ENCODE peak calls at places on chromosomes 12 and 14, in four cellular contexts. T is kidney, A is aorta, S is psoas muscle. Q is an unnamed sample.

GRCh38 chr14:83290447-83290846 is 1756.8 kb upstream of the SEL1L start:
- DNase-seq in T (no peak), A (no peak), S (no peak), Q (no peak)

GRCh38 chr12:101051151-101051550 is 158.9 kb downstream of the SLC5A8 start:
- DNase-seq in T (no peak), A (no peak), S (no peak), Q (no peak)

GRCh38 chr14:74429221-74429691 is 3.2 kb upstream of the SYNDIG1L start:
- DNase-seq in T (no peak), A (no peak), S (no peak), Q (no peak)

GRCh38 chr14:97177016-97177415 is 379.8 kb downstream of the VRK1 start:
- DNase-seq in T (no peak), A (no peak), S (no peak), Q (no peak)

GRCh38 chr12:110585231-110585799 is 2.2 kb upstream of the PPTC7 start:
- DNase-seq in T (no peak), A (no peak), S (no peak), Q (no peak)

GRCh38 chr12:38392584-38393144 is 76.1 kb downstream of the ALG10B start:
- DNase-seq in T (no peak), A (no peak), S (no peak), Q (no peak)

GRCh38 chr14:99563749-99564129 is 40.3 kb downstream of the CCDC85C start:
- DNase-seq in T (no peak), A (no peak), S (no peak), Q (no peak)

GRCh38 chr12:47742253-47742825 is 16.3 kb downstream of the RAPGEF3 start:
- DNase-seq in T (peak; percentile 76), A (peak; percentile 90), S (no peak), Q (peak; percentile 61)

GRCh38 chr12:73352826-73353225 is 1080.7 kb downstream of the TRHDE start:
- DNase-seq in T (no peak), A (no peak), S (no peak), Q (no peak)

GRCh38 chr12:95977764-95978305 is 18.3 kb downstream of the HAL start:
- DNase-seq in T (no peak), A (no peak), S (no peak), Q (no peak)

GRCh38 chr12:79559591-79559990 is 131.2 kb downstream of the PAWR start:
- DNase-seq in T (no peak), A (no peak), S (no peak), Q (no peak)

GRCh38 chr14:51846631-51847488 is 13.6 kb upstream of the GNG2 start:
- DNase-seq in T (peak; percentile 78), A (no peak), S (peak; percentile 17), Q (peak; percentile 79)

GRCh38 chr12:57611116-57611809 is at the start of gene ARHGEF25:
- DNase-seq in T (peak; percentile 93), A (peak; percentile 95), S (peak; percentile 77), Q (peak; percentile 29)

GRCh38 chr14:105850853-105851581 is 324.6 kb downstream of the TMEM121 start:
- DNase-seq in T (peak; percentile 62), A (peak; percentile 62), S (no peak), Q (no peak)

GRCh38 chr14:105849933-105850626 is 323.7 kb downstream of the TMEM121 start:
- DNase-seq in T (no peak), A (no peak), S (no peak), Q (peak; percentile 4)

GRCh38 chr14:105852378-105853088 is 326.1 kb downstream of the TMEM121 start:
- DNase-seq in T (peak; percentile 66), A (peak; percentile 67), S (no peak), Q (no peak)

GRCh38 chr14:105853089-105853906 is 326.9 kb downstream of the TMEM121 start:
- DNase-seq in T (peak; percentile 57), A (peak; percentile 60), S (no peak), Q (no peak)

GRCh38 chr14:105851716-105852377 is 325.5 kb downstream of the TMEM121 start:
- DNase-seq in T (no peak), A (peak; percentile 71), S (no peak), Q (no peak)
- H3K9me3 ChIP-seq in T (no peaks in the 10 kb centered on the region), A (no peaks in the 10 kb centered on the region), S (no peaks in the 10 kb centered on the region), Q (no peaks in the 10 kb centered on the region)

DNA sequence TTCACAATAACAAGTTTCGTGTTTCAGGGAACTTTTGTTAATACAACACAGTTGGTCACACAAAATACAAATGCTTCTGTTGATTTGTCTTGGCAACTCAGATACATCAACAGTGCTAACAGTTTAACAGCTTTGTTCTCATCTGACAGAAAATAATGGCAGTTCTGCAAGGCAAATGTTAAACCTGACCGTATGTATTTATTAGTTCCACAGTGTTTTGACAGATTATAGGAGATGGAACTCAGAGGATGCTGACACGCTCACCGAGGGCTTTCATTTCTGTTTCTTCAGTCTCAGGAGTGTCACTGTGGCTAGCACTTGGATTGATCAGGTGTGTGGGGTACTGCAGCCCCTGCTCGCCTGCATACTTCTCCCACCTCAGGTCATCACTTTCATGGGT is 350.6 kb downstream of the PRKD1 start:
- DNase-seq in T (no peak), A (no peak), S (no peak), Q (no peak)
- H3K9me3 ChIP-seq in T (no peaks in the 10 kb centered on the region), A (no peaks in the 10 kb centered on the region), S (no peaks in the 10 kb centered on the region), Q (no peaks in the 10 kb centered on the region)

GRCh38 chr14:56172074-56172473 is 53.9 kb downstream of the PELI2 start:
- DNase-seq in T (no peak), A (no peak), S (no peak), Q (no peak)

GRCh38 chr14:56172571-56172971 is 54.4 kb downstream of the PELI2 start:
- DNase-seq in T (no peak), A (no peak), S (no peak), Q (no peak)

GRCh38 chr14:56170028-56170427 is 51.8 kb downstream of the PELI2 start:
- DNase-seq in T (no peak), A (no peak), S (no peak), Q (no peak)

GRCh38 chr14:56170877-56171422 is 52.7 kb downstream of the PELI2 start:
- DNase-seq in T (no peak), A (no peak), S (no peak), Q (no peak)

GRCh38 chr14:56168007-56168616 is 49.9 kb downstream of the PELI2 start:
- DNase-seq in T (no peak), A (no peak), S (no peak), Q (no peak)
- H3K9me3 ChIP-seq in T (no peaks in the 10 kb centered on the region), A (no peaks in the 10 kb centered on the region), S (peaks cover 21% of the 10 kb centered on the region), Q (peaks cover 4% of the 10 kb centered on the region)

GRCh38 chr12:17304503-17305347 is 698.8 kb upstream of the LMO3 start:
- DNase-seq in T (no peak), A (no peak), S (no peak), Q (no peak)
- H3K9me3 ChIP-seq in T (no peaks in the 10 kb centered on the region), A (peaks cover 4% of the 10 kb centered on the region), S (no peaks in the 10 kb centered on the region), Q (peaks cover 2% of the 10 kb centered on the region)

GRCh38 chr12:31853977-31854376 is 105.2 kb upstream of the RESF1 start:
- DNase-seq in T (no peak), A (no peak), S (no peak), Q (no peak)
- H3K9me3 ChIP-seq in T (peaks cover 2% of the 10 kb centered on the region), A (no peaks in the 10 kb centered on the region), S (peaks cover 20% of the 10 kb centered on the region), Q (no peaks in the 10 kb centered on the region)

GRCh38 chr12:34249271-34249670 is 227.0 kb downstream of the ALG10 start:
- DNase-seq in T (no peak), A (no peak), S (no peak), Q (no peak)

GRCh38 chr12:34244608-34245007 is 222.3 kb downstream of the ALG10 start:
- DNase-seq in T (no peak), A (no peak), S (no peak), Q (no peak)
- H3K9me3 ChIP-seq in T (no peaks in the 10 kb centered on the region), A (peaks cover 1% of the 10 kb centered on the region), S (no peaks in the 10 kb centered on the region), Q (no peaks in the 10 kb centered on the region)

GRCh38 chr14:40762177-40762576 is 844.5 kb upstream of the LRFN5 start:
- DNase-seq in T (no peak), A (no peak), S (no peak), Q (no peak)

GRCh38 chr14:40762685-40763084 is 844.0 kb upstream of the LRFN5 start:
- DNase-seq in T (no peak), A (no peak), S (no peak), Q (no peak)

GRCh38 chr14:40757376-40757775 is 849.3 kb upstream of the LRFN5 start:
- DNase-seq in T (no peak), A (no peak), S (no peak), Q (no peak)

DNA sequence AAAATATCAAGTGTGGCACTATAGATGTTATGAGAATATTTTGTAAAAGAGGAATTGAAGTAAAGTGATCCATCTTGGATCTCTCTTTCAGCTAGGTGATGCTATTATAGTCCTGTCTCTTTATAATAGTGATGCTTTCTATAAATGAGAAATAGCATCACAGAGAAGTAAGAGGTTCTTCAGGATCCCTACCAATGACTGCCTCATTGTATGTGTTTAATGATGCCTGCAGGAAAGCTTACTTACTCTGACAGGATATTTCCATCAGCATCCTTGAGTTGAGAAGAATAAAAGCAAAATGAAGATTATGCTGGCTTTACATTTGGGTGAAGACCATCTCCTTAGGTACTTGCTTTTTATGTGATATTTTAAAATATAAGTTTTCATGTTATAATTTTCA is 846.0 kb upstream of the LRFN5 start:
- DNase-seq in T (no peak), A (no peak), S (no peak), Q (no peak)
- H3K9me3 ChIP-seq in T (no peaks in the 10 kb centered on the region), A (no peaks in the 10 kb centered on the region), S (no peaks in the 10 kb centered on the region), Q (peaks cover 3% of the 10 kb centered on the region)